ENCODE peak calls at places on chromosomes 6 and 20, in seven cellular contexts. Q, F, Z, Y, M, S and D are unnamed samples.

GRCh38 chr6:35754452-35755321 is 17.9 kb downstream of the ARMC12 start:
- DNase-seq in Q (peak; percentile 45), F (no peak), Z (peak; percentile 31), Y (no peak), M (no peak), S (no peak), D (no peak)

GRCh38 chr6:75483136-75483952 is 10.3 kb downstream of the FILIP1 start:
- DNase-seq in Q (no peak), F (no peak), Z (no peak), Y (no peak), M (no peak), S (no peak), D (no peak)

GRCh38 chr20:2162125-2162822 is 60.6 kb downstream of the STK35 start:
- DNase-seq in Q (peak; percentile 18), F (no peak), Z (no peak), Y (no peak), M (no peak), S (no peak), D (no peak)

GRCh38 chr6:138109042-138109997 is 2.1 kb upstream of the PERP start:
- DNase-seq in Q (peak; percentile 70), F (peak; percentile 62), Z (peak; percentile 50), Y (peak; percentile 55), M (peak; percentile 44), S (peak; percentile 65), D (peak; percentile 73)

GRCh38 chr6:133369755-133370154 is 128.6 kb downstream of the EYA4 start:
- DNase-seq in Q (no peak), F (no peak), Z (no peak), Y (no peak), M (no peak), S (no peak), D (no peak)

GRCh38 chr20:48767269-48767960 is 60.4 kb downstream of the PREX1 start:
- DNase-seq in Q (no peak), F (no peak), Z (no peak), Y (no peak), M (no peak), S (no peak), D (peak; percentile 25)

GRCh38 chr6:87001494-87001893 is 64.2 kb downstream of the HTR1E start:
- DNase-seq in Q (no peak), F (peak; percentile 19), Z (no peak), Y (no peak), M (no peak), S (no peak), D (no peak)

GRCh38 chr20:32485770-32486248 is 99.3 kb downstream of the NOL4L start:
- DNase-seq in Q (no peak), F (no peak), Z (no peak), Y (no peak), M (no peak), S (no peak), D (peak; percentile 24)

GRCh38 chr6:113221850-113222249 is 635.3 kb upstream of the MARCKS start:
- DNase-seq in Q (no peak), F (no peak), Z (no peak), Y (no peak), M (no peak), S (no peak), D (no peak)

GRCh38 chr6:31175961-31176360 is 5.5 kb upstream of the POU5F1 start:
- DNase-seq in Q (peak; percentile 69), F (no peak), Z (peak; percentile 60), Y (no peak), M (no peak), S (no peak), D (no peak)

GRCh38 chr6:31179896-31180295 is 9.4 kb upstream of the POU5F1 start:
- DNase-seq in Q (no peak), F (no peak), Z (no peak), Y (no peak), M (no peak), S (no peak), D (no peak)

GRCh38 chr6:31180500-31180899 is 10.0 kb upstream of the POU5F1 start:
- DNase-seq in Q (no peak), F (peak; percentile 86), Z (peak; percentile 71), Y (peak; percentile 81), M (peak; percentile 74), S (peak; percentile 63), D (no peak)

GRCh38 chr6:31178143-31179041 is 7.9 kb upstream of the POU5F1 start:
- DNase-seq in Q (no peak), F (no peak), Z (no peak), Y (no peak), M (no peak), S (no peak), D (peak; percentile 40)

GRCh38 chr6:31179042-31179386 is 8.5 kb upstream of the POU5F1 start:
- DNase-seq in Q (no peak), F (no peak), Z (no peak), Y (no peak), M (no peak), S (no peak), D (no peak)
- H3K9me3 ChIP-seq in Q (no peaks in the 10 kb centered on the region), F (no peaks in the 10 kb centered on the region), Z (no peaks in the 10 kb centered on the region), Y (no peaks in the 10 kb centered on the region), M (no peaks in the 10 kb centered on the region), S (no peaks in the 10 kb centered on the region), D (no peaks in the 10 kb centered on the region)

GRCh38 chr6:97925504-97925903 is 642.5 kb upstream of the MMS22L start:
- DNase-seq in Q (no peak), F (no peak), Z (no peak), Y (no peak), M (no peak), S (no peak), D (no peak)
- TF ChIP-seq CTCF in Q (no peak), F (peak; percentile 12), Z (no peak), Y (no peak), M (no peak), S (no peak), D (no peak)

GRCh38 chr6:33880746-33881145 is 76.9 kb upstream of the MLN start:
- DNase-seq in Q (no peak), F (no peak), Z (no peak), Y (peak; percentile 41), M (no peak), S (no peak), D (no peak)

GRCh38 chr6:33882154-33882553 is 78.4 kb upstream of the MLN start:
- DNase-seq in Q (peak; percentile 4), F (no peak), Z (no peak), Y (no peak), M (no peak), S (no peak), D (no peak)

GRCh38 chr6:33888183-33888582 is 84.4 kb upstream of the MLN start:
- DNase-seq in Q (no peak), F (no peak), Z (no peak), Y (no peak), M (no peak), S (no peak), D (no peak)

GRCh38 chr6:33885121-33886057 is 81.6 kb upstream of the MLN start:
- DNase-seq in Q (peak; percentile 25), F (no peak), Z (peak; percentile 43), Y (no peak), M (peak; percentile 41), S (no peak), D (no peak)

DNA sequence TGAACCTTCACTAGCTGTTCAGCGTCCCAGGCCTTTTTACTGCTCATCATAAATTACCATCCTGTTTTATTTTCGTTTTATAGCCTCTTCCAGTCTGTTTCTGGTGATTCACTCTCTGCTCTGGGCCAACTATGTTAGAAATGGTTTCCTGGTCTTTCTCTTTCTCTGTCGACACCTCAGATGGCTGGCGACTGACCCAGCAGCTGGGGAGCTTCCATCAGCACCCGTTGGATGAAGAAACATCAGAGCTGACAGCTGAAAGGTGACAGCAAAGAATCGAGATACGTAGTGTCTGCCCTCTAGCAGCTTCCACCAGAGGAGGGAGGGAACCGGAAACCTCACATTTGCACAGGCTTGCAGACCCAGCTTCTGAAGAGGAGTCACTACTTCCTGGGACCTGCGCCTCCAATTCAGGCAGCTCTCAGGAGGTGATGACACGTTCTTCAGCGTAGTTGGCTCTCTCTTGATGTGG is 82.9 kb upstream of the MLN start:
- DNase-seq in Q (peak; percentile 41), F (no peak), Z (peak; percentile 38), Y (no peak), M (no peak), S (no peak), D (no peak)
- H3K4me3 ChIP-seq in Q (no peak overlapping the region), F (no peak overlapping the region), Z (no peak overlapping the region), Y (no peak overlapping the region), M (no peak overlapping the region), S (no peak overlapping the region), D (no peak overlapping the region)

GRCh38 chr6:348860-349396 is 42.6 kb upstream of the IRF4 start:
- DNase-seq in Q (no peak), F (no peak), Z (no peak), Y (peak; percentile 48), M (no peak), S (no peak), D (no peak)
- H3K9me3 ChIP-seq in Q (peaks cover 5% of the 10 kb centered on the region), F (no peaks in the 10 kb centered on the region), Z (no peaks in the 10 kb centered on the region), Y (no peaks in the 10 kb centered on the region), M (no peaks in the 10 kb centered on the region), S (no peaks in the 10 kb centered on the region), D (peaks cover 11% of the 10 kb centered on the region)

DNA sequence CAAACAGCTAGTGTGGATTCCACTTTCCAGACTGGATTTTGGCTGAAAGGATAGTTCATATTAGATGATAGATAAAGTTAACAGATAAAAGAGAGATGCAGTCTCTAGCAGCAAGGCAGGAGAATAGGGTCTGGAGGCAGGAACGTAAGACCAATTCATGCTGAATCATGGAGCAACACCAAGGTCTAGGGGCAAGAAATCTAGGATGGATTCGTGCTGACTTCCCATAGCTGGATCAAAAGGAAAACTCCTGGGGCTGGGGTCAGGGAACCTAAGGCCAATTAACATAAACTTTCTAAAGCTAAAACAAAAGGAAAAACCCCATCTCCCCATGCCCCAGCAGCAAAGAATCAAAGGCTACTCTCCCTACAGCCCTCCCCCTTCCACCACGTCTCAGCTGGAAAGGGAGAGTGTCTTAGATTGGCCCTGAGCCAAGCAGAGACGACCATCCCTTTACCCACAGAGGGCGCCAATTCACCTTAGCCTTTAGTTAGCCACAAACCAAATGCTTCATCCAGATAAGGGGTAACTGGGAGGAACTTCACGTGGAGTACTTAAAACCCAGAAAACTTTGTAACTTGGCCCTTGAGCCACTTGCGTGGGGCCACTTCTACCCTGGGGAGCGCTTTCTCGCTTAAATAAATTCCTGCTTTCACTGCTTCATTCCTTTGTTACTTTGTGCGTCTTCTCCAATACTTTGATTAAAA is 7.6 kb downstream of the TREM1 start:
- DNase-seq in Q (peak; percentile 39), F (peak; percentile 72), Z (peak; percentile 22), Y (peak; percentile 68), M (peak; percentile 71), S (peak; percentile 48), D (peak; percentile 46)
- TF ChIP-seq CTCF in Q (peak; percentile 40), F (peak; percentile 80), Z (peak; percentile 52), Y (peak; percentile 58), M (peak; percentile 37), S (peak; percentile 11), D (peak; percentile 29)

DNA sequence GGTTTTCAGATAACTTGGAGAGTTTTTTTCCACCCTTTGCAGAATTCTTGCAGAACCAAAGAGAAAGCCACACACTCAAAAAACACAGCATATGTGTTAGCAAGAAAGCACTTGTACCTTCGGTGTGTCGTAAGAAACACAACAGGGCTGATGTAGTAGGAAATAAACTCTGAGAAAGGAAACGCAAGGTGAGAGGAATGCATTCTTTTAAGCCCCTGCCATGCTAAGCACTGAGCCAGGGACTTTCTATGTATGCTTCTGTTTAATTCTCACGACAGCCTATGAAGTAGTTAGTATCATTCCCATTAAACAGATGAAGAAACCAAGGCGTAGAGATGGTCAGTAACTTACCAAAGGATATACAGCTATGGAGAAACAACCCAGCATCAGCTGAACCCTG is 23.1 kb downstream of the NEDD9 start:
- DNase-seq in Q (no peak), F (no peak), Z (no peak), Y (no peak), M (no peak), S (no peak), D (no peak)
- H3K4me3 ChIP-seq in Q (no peak overlapping the region), F (no peak overlapping the region), Z (no peak overlapping the region), Y (no peak overlapping the region), M (no peak overlapping the region), S (no peak overlapping the region), D (no peak overlapping the region)